ENCODE peak calls at places on chromosomes 12 and 14, in six cellular contexts. One of them, this sample, is unnamed.

GRCh38 chr12:113700943-113701342 is 229.3 kb upstream of the LHX5 start:
- DNase-seq in PC-3: peak; percentile 66
- DNase-seq in fibroblast of lung: peak; percentile 45
- DNase-seq in HCT116: no peak
- DNase-seq in HepG2: no peak
- DNase-seq in GM23248: peak; percentile 63
- DNase-seq in this sample: peak; percentile 33

GRCh38 chr12:106879612-106880011 is 76.1 kb upstream of the TMEM263 start:
- DNase-seq in PC-3: no peak
- DNase-seq in fibroblast of lung: no peak
- DNase-seq in HCT116: no peak
- DNase-seq in HepG2: no peak
- DNase-seq in GM23248: no peak
- DNase-seq in this sample: no peak

GRCh38 chr14:55749201-55749812 is 169.3 kb downstream of the KTN1 start:
- DNase-seq in PC-3: peak; percentile 79
- DNase-seq in fibroblast of lung: no peak
- DNase-seq in HCT116: no peak
- DNase-seq in HepG2: no peak
- DNase-seq in GM23248: peak; percentile 35
- DNase-seq in this sample: peak; percentile 65

GRCh38 chr12:89825591-89826449 is 117.2 kb upstream of the ATP2B1 start:
- DNase-seq in PC-3: peak; percentile 90
- DNase-seq in fibroblast of lung: peak; percentile 40
- DNase-seq in HCT116: peak; percentile 28
- DNase-seq in HepG2: no peak
- DNase-seq in GM23248: no peak
- DNase-seq in this sample: no peak

GRCh38 chr14:68523994-68524725 is 268.7 kb downstream of the ZFP36L1 start:
- DNase-seq in PC-3: no peak
- DNase-seq in fibroblast of lung: no peak
- DNase-seq in HCT116: no peak
- DNase-seq in HepG2: no peak
- DNase-seq in GM23248: peak; percentile 81
- DNase-seq in this sample: no peak

GRCh38 chr12:13088503-13088902 is 15.0 kb downstream of the GSG1 start:
- DNase-seq in PC-3: no peak
- DNase-seq in fibroblast of lung: no peak
- DNase-seq in HCT116: no peak
- DNase-seq in HepG2: no peak
- DNase-seq in GM23248: no peak
- DNase-seq in this sample: no peak

GRCh38 chr14:89165810-89166209 is 251.2 kb downstream of the FOXN3 start:
- DNase-seq in PC-3: no peak
- DNase-seq in fibroblast of lung: no peak
- DNase-seq in HCT116: no peak
- DNase-seq in HepG2: no peak
- DNase-seq in GM23248: no peak
- DNase-seq in this sample: no peak

GRCh38 chr14:71262466-71262865 is 355.2 kb downstream of the PCNX1 start:
- DNase-seq in PC-3: no peak
- DNase-seq in fibroblast of lung: peak; percentile 48
- DNase-seq in HCT116: no peak
- DNase-seq in HepG2: no peak
- DNase-seq in GM23248: peak; percentile 11
- DNase-seq in this sample: no peak

GRCh38 chr12:29163146-29163545 is 14.1 kb downstream of the FAR2 start:
- DNase-seq in PC-3: peak; percentile 75
- DNase-seq in fibroblast of lung: no peak
- DNase-seq in HCT116: no peak
- DNase-seq in HepG2: no peak
- DNase-seq in GM23248: no peak
- DNase-seq in this sample: no peak

GRCh38 chr12:131628341-131628740 is 82.5 kb upstream of the SFSWAP start:
- DNase-seq in PC-3: no peak
- DNase-seq in fibroblast of lung: no peak
- DNase-seq in HCT116: no peak
- DNase-seq in HepG2: no peak
- DNase-seq in GM23248: no peak
- DNase-seq in this sample: no peak

GRCh38 chr12:109535231-109535862 is 38.0 kb downstream of the MMAB start:
- DNase-seq in PC-3: no peak
- DNase-seq in fibroblast of lung: no peak
- DNase-seq in HCT116: no peak
- DNase-seq in HepG2: no peak
- DNase-seq in GM23248: no peak
- DNase-seq in this sample: no peak

GRCh38 chr14:89388853-89389252 is 28.2 kb downstream of the FOXN3 start:
- DNase-seq in PC-3: peak; percentile 11
- DNase-seq in fibroblast of lung: no peak
- DNase-seq in HCT116: no peak
- DNase-seq in HepG2: no peak
- DNase-seq in GM23248: peak; percentile 40
- DNase-seq in this sample: peak; percentile 30

GRCh38 chr12:101823039-101823438 is 7.7 kb downstream of the GNPTAB start:
- DNase-seq in PC-3: no peak
- DNase-seq in fibroblast of lung: no peak
- DNase-seq in HCT116: no peak
- DNase-seq in HepG2: no peak
- DNase-seq in GM23248: no peak
- DNase-seq in this sample: no peak

GRCh38 chr12:67918441-67918840 is 70.8 kb upstream of the IFNG-AS1 start:
- DNase-seq in PC-3: no peak
- DNase-seq in fibroblast of lung: no peak
- DNase-seq in HCT116: no peak
- DNase-seq in HepG2: no peak
- DNase-seq in GM23248: no peak
- DNase-seq in this sample: no peak

GRCh38 chr12:121536058-121536928 is 44.5 kb downstream of the KDM2B start:
- DNase-seq in PC-3: no peak
- DNase-seq in fibroblast of lung: peak; percentile 83
- DNase-seq in HCT116: no peak
- DNase-seq in HepG2: no peak
- DNase-seq in GM23248: peak; percentile 79
- DNase-seq in this sample: peak; percentile 92

GRCh38 chr12:77152623-77153193 is 87.3 kb upstream of the E2F7 start:
- DNase-seq in PC-3: peak; percentile 63
- DNase-seq in fibroblast of lung: peak; percentile 57
- DNase-seq in HCT116: peak; percentile 22
- DNase-seq in HepG2: peak; percentile 5
- DNase-seq in GM23248: peak; percentile 77
- DNase-seq in this sample: peak; percentile 63

GRCh38 chr12:130281157-130281799 is 56.4 kb upstream of the PIWIL1 start:
- DNase-seq in PC-3: no peak
- DNase-seq in fibroblast of lung: no peak
- DNase-seq in HCT116: no peak
- DNase-seq in HepG2: no peak
- DNase-seq in GM23248: peak; percentile 59
- DNase-seq in this sample: peak; percentile 74

GRCh38 chr12:31321565-31322228 is 4.3 kb downstream of the SINHCAF start:
- DNase-seq in PC-3: peak; percentile 12
- DNase-seq in fibroblast of lung: peak; percentile 69
- DNase-seq in HCT116: no peak
- DNase-seq in HepG2: no peak
- DNase-seq in GM23248: peak; percentile 27
- DNase-seq in this sample: no peak

GRCh38 chr12:18171571-18171970 is 81.6 kb upstream of the RERGL start:
- DNase-seq in PC-3: peak; percentile 1
- DNase-seq in fibroblast of lung: peak; percentile 63
- DNase-seq in HCT116: no peak
- DNase-seq in HepG2: no peak
- DNase-seq in GM23248: peak; percentile 71
- DNase-seq in this sample: no peak

GRCh38 chr12:108133482-108133881 is 4.4 kb downstream of the WSCD2 start:
- DNase-seq in PC-3: no peak
- DNase-seq in fibroblast of lung: no peak
- DNase-seq in HCT116: no peak
- DNase-seq in HepG2: no peak
- DNase-seq in GM23248: no peak
- DNase-seq in this sample: no peak

GRCh38 chr14:89740241-89740640 is 214.3 kb downstream of the EFCAB11 start:
- DNase-seq in PC-3: peak; percentile 51
- DNase-seq in fibroblast of lung: no peak
- DNase-seq in HCT116: no peak
- DNase-seq in HepG2: no peak
- DNase-seq in GM23248: no peak
- DNase-seq in this sample: no peak

GRCh38 chr14:34161351-34162169 is 210.7 kb upstream of the EGLN3 start:
- DNase-seq in PC-3: peak; percentile 41
- DNase-seq in fibroblast of lung: peak; percentile 23
- DNase-seq in HCT116: no peak
- DNase-seq in HepG2: no peak
- DNase-seq in GM23248: peak; percentile 6
- DNase-seq in this sample: no peak

GRCh38 chr12:109586385-109587296 is 13.0 kb downstream of the MVK start:
- DNase-seq in PC-3: no peak
- DNase-seq in fibroblast of lung: no peak
- DNase-seq in HCT116: no peak
- DNase-seq in HepG2: peak; percentile 82
- DNase-seq in GM23248: no peak
- DNase-seq in this sample: peak; percentile 50

GRCh38 chr14:34629657-34630529 is at the start of gene SNX6:
- DNase-seq in PC-3: peak; percentile 79
- DNase-seq in fibroblast of lung: peak; percentile 64
- DNase-seq in HCT116: peak; percentile 35
- DNase-seq in HepG2: peak; percentile 78
- DNase-seq in GM23248: peak; percentile 91
- DNase-seq in this sample: peak; percentile 91

GRCh38 chr12:91434081-91434480 is 251.5 kb upstream of the DCN start:
- DNase-seq in PC-3: no peak
- DNase-seq in fibroblast of lung: no peak
- DNase-seq in HCT116: no peak
- DNase-seq in HepG2: no peak
- DNase-seq in GM23248: no peak
- DNase-seq in this sample: no peak

GRCh38 chr14:23153891-23154796 is 29.3 kb downstream of the SLC7A8 start:
- DNase-seq in PC-3: no peak
- DNase-seq in fibroblast of lung: peak; percentile 54
- DNase-seq in HCT116: peak; percentile 38
- DNase-seq in HepG2: no peak
- DNase-seq in GM23248: peak; percentile 96
- DNase-seq in this sample: peak; percentile 46

GRCh38 chr12:17204289-17205054 is 598.5 kb upstream of the LMO3 start:
- DNase-seq in PC-3: no peak
- DNase-seq in fibroblast of lung: no peak
- DNase-seq in HCT116: no peak
- DNase-seq in HepG2: no peak
- DNase-seq in GM23248: no peak
- DNase-seq in this sample: no peak

GRCh38 chr12:100279612-100280244 is 12.8 kb downstream of the SCYL2 start:
- DNase-seq in PC-3: no peak
- DNase-seq in fibroblast of lung: peak; percentile 5
- DNase-seq in HCT116: no peak
- DNase-seq in HepG2: peak; percentile 22
- DNase-seq in GM23248: peak; percentile 11
- DNase-seq in this sample: peak; percentile 30

GRCh38 chr12:100279159-100279558 is 12.2 kb downstream of the SCYL2 start:
- DNase-seq in PC-3: no peak
- DNase-seq in fibroblast of lung: no peak
- DNase-seq in HCT116: no peak
- DNase-seq in HepG2: no peak
- DNase-seq in GM23248: no peak
- DNase-seq in this sample: no peak
- H3K79me2 ChIP-seq in PC-3: peaks cover 58% of the 10 kb centered on the region
- H3K79me2 ChIP-seq in fibroblast of lung: peaks cover 52% of the 10 kb centered on the region
- H3K79me2 ChIP-seq in HCT116: peaks cover 69% of the 10 kb centered on the region
- H3K79me2 ChIP-seq in HepG2: peaks cover 62% of the 10 kb centered on the region
- H3K79me2 ChIP-seq in GM23248: peaks cover 99% of the 10 kb centered on the region
- H3K79me2 ChIP-seq in this sample: peaks cover 96% of the 10 kb centered on the region

GRCh38 chr14:32104803-32105202 is 27.7 kb downstream of the ARHGAP5 start:
- DNase-seq in PC-3: no peak
- DNase-seq in fibroblast of lung: no peak
- DNase-seq in HCT116: no peak
- DNase-seq in HepG2: no peak
- DNase-seq in GM23248: peak; percentile 26
- DNase-seq in this sample: no peak

GRCh38 chr14:32109676-32110075 is 32.6 kb downstream of the ARHGAP5 start:
- DNase-seq in PC-3: no peak
- DNase-seq in fibroblast of lung: peak; percentile 93
- DNase-seq in HCT116: no peak
- DNase-seq in HepG2: no peak
- DNase-seq in GM23248: peak; percentile 89
- DNase-seq in this sample: no peak

GRCh38 chr14:32110200-32110896 is 33.2 kb downstream of the ARHGAP5 start:
- DNase-seq in PC-3: no peak
- DNase-seq in fibroblast of lung: no peak
- DNase-seq in HCT116: no peak
- DNase-seq in HepG2: no peak
- DNase-seq in GM23248: no peak
- DNase-seq in this sample: no peak
- H3K79me2 ChIP-seq in PC-3: peaks cover 91% of the 10 kb centered on the region
- H3K79me2 ChIP-seq in fibroblast of lung: peaks cover 12% of the 10 kb centered on the region
- H3K79me2 ChIP-seq in HCT116: peaks cover 97% of the 10 kb centered on the region
- H3K79me2 ChIP-seq in HepG2: peaks cover 80% of the 10 kb centered on the region
- H3K79me2 ChIP-seq in GM23248: peaks cover 92% of the 10 kb centered on the region
- H3K79me2 ChIP-seq in this sample: peaks cover 99% of the 10 kb centered on the region

DNA sequence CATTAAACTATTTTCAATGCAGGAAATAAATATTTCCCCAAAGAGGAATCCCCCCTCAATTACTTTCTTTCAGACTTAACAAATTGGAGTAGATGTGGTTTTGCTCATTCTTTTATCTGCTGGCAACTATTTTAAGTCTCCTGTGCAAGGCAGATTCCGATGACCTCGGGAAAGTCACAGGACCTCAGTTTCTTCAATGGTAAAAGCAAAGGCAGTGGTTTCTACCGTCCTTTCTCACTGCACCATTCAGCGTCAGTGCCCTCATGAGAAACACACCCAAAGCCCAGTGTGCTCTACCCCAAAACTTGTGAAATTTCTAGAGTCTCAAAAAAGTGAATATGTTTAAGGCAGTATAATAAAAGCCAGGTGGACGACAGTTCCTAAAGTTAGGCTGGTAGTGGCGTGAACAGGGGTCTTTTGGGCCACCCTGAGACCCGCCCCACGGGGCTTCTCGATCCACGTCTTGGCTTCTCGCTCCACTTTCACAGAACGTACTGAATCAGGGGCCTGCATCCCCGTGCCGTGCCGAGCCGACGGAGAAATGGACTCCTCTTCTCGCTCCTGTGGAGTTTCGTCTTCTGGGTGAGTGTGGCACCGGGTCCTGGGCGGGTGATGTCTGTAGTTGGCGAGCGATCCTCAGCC is 1.3 kb upstream of the ARHGAP5 start:
- DNase-seq in PC-3: peak; percentile 18
- DNase-seq in fibroblast of lung: peak; percentile 21
- DNase-seq in HCT116: no peak
- DNase-seq in HepG2: peak; percentile 34
- DNase-seq in GM23248: peak; percentile 87
- DNase-seq in this sample: peak; percentile 52
- H3K79me2 ChIP-seq in PC-3: peaks cover 52% of the 10 kb centered on the region
- H3K79me2 ChIP-seq in fibroblast of lung: peaks cover 28% of the 10 kb centered on the region
- H3K79me2 ChIP-seq in HCT116: peaks cover 39% of the 10 kb centered on the region
- H3K79me2 ChIP-seq in HepG2: peaks cover 35% of the 10 kb centered on the region
- H3K79me2 ChIP-seq in GM23248: peaks cover 45% of the 10 kb centered on the region
- H3K79me2 ChIP-seq in this sample: peaks cover 52% of the 10 kb centered on the region

DNA sequence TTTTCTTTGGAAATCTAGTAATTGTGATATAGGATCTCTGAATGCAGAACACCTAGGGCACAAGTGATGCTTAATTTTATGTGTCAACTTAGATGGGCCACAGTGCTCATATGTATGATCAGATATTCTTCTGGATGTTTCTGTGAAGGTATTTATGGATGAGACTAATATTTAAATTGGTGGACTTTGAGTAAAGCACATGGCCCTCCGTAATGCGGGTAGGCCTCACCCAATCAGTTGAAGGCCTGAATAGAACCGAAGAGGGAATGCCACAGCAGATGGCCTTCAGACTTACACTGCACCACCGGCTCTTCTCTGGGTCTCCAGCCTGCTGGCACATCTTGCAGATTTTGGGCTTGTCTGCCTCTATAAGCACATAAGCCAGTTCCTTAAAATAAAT is 60.0 kb downstream of the ETV6 start:
- DNase-seq in PC-3: no peak
- DNase-seq in fibroblast of lung: no peak
- DNase-seq in HCT116: no peak
- DNase-seq in HepG2: no peak
- DNase-seq in GM23248: no peak
- DNase-seq in this sample: no peak
- H3K79me2 ChIP-seq in PC-3: peaks cover 3% of the 10 kb centered on the region
- H3K79me2 ChIP-seq in fibroblast of lung: no peaks in the 10 kb centered on the region
- H3K79me2 ChIP-seq in HCT116: no peaks in the 10 kb centered on the region
- H3K79me2 ChIP-seq in HepG2: no peaks in the 10 kb centered on the region
- H3K79me2 ChIP-seq in GM23248: peaks cover 92% of the 10 kb centered on the region
- H3K79me2 ChIP-seq in this sample: no peaks in the 10 kb centered on the region